ENCODE peak calls at places on chromosomes 2 and 18, in six cellular contexts. O, N, H, A, Y and E are unnamed samples.

GRCh38 chr2:39942970-39943369 is 163.9 kb upstream of the THUMPD2 start:
- DNase-seq in H (no peak), N (no peak), O (no peak), A (peak), Y (no peak), E (no peak)

GRCh38 chr2:8054070-8054469 is 627.8 kb upstream of the ID2 start:
- DNase-seq in N (no peak), A (no peak), H (no peak), O (no peak), Y (no peak), E (no peak)

GRCh38 chr2:10597956-10598355 is 91.8 kb downstream of the NOL10 start:
- DNase-seq in N (no peak), A (no peak), H (peak), Y (no peak), O (no peak), E (no peak)

GRCh38 chr2:226247289-226248275 is 552.0 kb downstream of the IRS1 start:
- DNase-seq in Y (no peak), H (no peak), A (peak), O (peak), N (peak), E (no peak)

GRCh38 chr18:70523035-70523797 is 234.4 kb downstream of the SOCS6 start:
- DNase-seq in Y (no peak), H (no peak), O (no peak), N (no peak), A (no peak), E (no peak)

GRCh38 chr2:11071207-11071606 is 84.1 kb upstream of the SLC66A3 start:
- DNase-seq in Y (peak), H (no peak), A (peak), O (no peak), N (no peak), E (no peak)

GRCh38 chr2:143688248-143688647 is 559.0 kb downstream of the ARHGAP15 start:
- DNase-seq in A (no peak), Y (no peak), O (no peak), N (no peak), H (no peak), E (no peak)

GRCh38 chr2:85797959-85798358 is 44.2 kb downstream of the ATOH8 start:
- DNase-seq in O (peak), N (peak), A (peak), H (no peak), Y (no peak), E (no peak)

GRCh38 chr2:226902041-226902972 is 66.5 kb downstream of the RHBDD1 start:
- DNase-seq in H (no peak), O (peak), A (peak), Y (no peak), N (no peak), E (no peak)

GRCh38 chr2:144771348-144771747 is 251.4 kb upstream of the ZEB2 start:
- DNase-seq in N (no peak), A (no peak), Y (no peak), H (no peak), O (no peak), E (no peak)

GRCh38 chr2:23843051-23843976 is 83.6 kb downstream of the ATAD2B start:
- DNase-seq in A (peak), Y (no peak), H (no peak), O (peak), N (no peak), E (no peak)

GRCh38 chr2:215507126-215507525 is 71.3 kb upstream of the FN1 start:
- DNase-seq in N (no peak), O (no peak), Y (no peak), A (no peak), H (no peak), E (no peak)

GRCh38 chr2:60821587-60822302 is 59.6 kb upstream of the REL start:
- DNase-seq in N (no peak), O (no peak), H (no peak), Y (no peak), A (no peak), E (no peak)

GRCh38 chr18:55461843-55462242 is 126.1 kb downstream of the TCF4 start:
- DNase-seq in Y (no peak), N (no peak), H (no peak), A (no peak), O (no peak), E (no peak)

GRCh38 chr2:183868707-183869106 is 729.6 kb upstream of the ZNF804A start:
- DNase-seq in O (peak), Y (no peak), A (peak), H (no peak), N (no peak), E (no peak)

GRCh38 chr2:130813722-130814121 is 23.0 kb upstream of the ARHGEF4 start:
- DNase-seq in N (no peak), H (no peak), O (no peak), A (no peak), Y (no peak), E (no peak)

GRCh38 chr2:13050764-13051163 is 334.0 kb downstream of the TRIB2 start:
- DNase-seq in Y (no peak), N (no peak), A (peak), H (no peak), O (peak), E (no peak)

GRCh38 chr2:69437751-69438154 is 518 bp upstream of the NFU1 start:
- DNase-seq in O (no peak), Y (no peak), H (peak), N (no peak), A (no peak), E (peak)

GRCh38 chr2:213545964-213546363 is 261.7 kb downstream of the SPAG16 start:
- DNase-seq in H (no peak), Y (no peak), A (no peak), N (no peak), O (no peak), E (no peak)

GRCh38 chr2:221463235-221463896 is 108.7 kb downstream of the EPHA4 start:
- DNase-seq in Y (no peak), O (no peak), A (no peak), H (no peak), N (no peak), E (no peak)

GRCh38 chr2:148756292-148756975 is 111.9 kb downstream of the EPC2 start:
- DNase-seq in Y (no peak), A (peak), H (no peak), O (peak), N (peak), E (no peak)

GRCh38 chr2:231612199-231613053 is 19.8 kb downstream of the TEX44 start:
- DNase-seq in N (peak), O (peak), Y (peak), A (peak), H (peak), E (peak)

GRCh38 chr2:11305338-11305737 is 39.1 kb downstream of the ROCK2 start:
- DNase-seq in A (no peak), O (no peak), N (no peak), H (no peak), Y (no peak), E (no peak)

GRCh38 chr2:226673314-226673723 is 126.3 kb downstream of the IRS1 start:
- DNase-seq in Y (no peak), A (peak), N (peak), H (no peak), O (peak), E (no peak)

DNA sequence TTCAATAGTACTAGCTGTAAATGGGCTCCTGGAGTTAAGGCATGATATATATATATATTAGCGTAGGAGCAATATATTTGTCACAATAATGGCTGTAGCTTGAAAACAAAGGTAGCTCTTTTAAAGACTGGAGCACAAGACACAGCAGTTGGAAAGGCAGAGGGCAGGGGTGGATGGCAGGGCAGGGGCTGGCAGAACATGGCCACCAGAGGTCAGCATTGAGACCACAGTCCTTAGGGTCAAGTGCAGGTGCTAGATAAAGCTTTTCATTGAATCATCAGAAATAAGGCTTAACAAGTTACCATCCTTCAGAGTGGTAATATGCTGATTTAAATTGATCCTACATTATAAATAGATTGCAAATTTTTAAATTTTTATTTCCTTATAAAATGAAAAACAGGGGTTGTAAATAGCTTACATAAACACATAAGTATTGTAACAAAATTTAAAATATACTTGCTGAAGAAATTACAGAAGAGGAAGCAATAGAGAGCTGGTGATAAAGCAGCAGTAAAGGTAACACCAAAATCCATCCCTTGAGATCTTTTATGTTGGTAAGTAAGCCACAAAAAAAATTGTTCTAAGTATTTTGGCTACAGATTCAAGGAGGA is 161.2 kb upstream of the PIEZO2 start:
- DNase-seq in A (peak), O (peak), H (no peak), N (peak), Y (peak), E (no peak)
- TF ChIP-seq CTCF in A (peak), O (peak), H (peak), N (peak), Y (peak), E (peak)

GRCh38 chr18:13103366-13103765 is 112.2 kb downstream of the CEP192 start:
- DNase-seq in N (no peak), H (no peak), O (no peak), A (no peak), Y (no peak), E (no peak)
- TF ChIP-seq CTCF in N (no peak), H (no peak), O (peak), A (peak), Y (no peak), E (peak)

GRCh38 chr2:20506281-20506685 is 59.4 kb downstream of the RHOB start:
- DNase-seq in N (peak), H (no peak), O (peak), A (peak), Y (no peak), E (no peak)
- TF ChIP-seq CTCF in N (no peak), H (no peak), O (peak), A (peak), Y (no peak), E (no peak)

DNA sequence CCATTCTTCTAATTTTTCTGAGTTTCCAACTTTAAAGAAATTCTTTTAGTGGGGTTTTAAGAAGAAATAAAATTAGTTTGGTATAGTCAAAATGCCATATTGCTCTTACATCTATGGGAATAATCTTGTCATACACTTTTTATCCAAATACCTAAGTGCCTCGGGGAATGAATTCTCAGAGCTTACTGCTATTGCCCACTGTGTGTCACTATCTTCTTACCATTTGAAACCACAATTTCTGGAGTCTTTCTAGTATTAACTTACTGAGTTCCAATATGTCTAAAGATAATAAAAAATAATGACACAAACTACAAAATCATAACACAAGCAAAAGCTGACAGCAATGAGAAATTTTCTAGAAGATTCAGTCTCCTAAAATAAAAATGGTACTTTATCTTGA is 23.7 kb upstream of the DNAH6 start:
- DNase-seq in A (no peak), H (no peak), O (no peak), N (no peak), Y (no peak), E (no peak)
- TF ChIP-seq CTCF in A (no peak), H (no peak), O (peak), N (peak), Y (no peak), E (no peak)

GRCh38 chr2:1839066-1839756 is 94.9 kb upstream of the PXDN start:
- DNase-seq in N (no peak), A (no peak), O (no peak), Y (no peak), H (no peak), E (no peak)
- TF ChIP-seq CTCF in N (no peak), A (no peak), O (no peak), Y (no peak), H (no peak), E (no peak)

DNA sequence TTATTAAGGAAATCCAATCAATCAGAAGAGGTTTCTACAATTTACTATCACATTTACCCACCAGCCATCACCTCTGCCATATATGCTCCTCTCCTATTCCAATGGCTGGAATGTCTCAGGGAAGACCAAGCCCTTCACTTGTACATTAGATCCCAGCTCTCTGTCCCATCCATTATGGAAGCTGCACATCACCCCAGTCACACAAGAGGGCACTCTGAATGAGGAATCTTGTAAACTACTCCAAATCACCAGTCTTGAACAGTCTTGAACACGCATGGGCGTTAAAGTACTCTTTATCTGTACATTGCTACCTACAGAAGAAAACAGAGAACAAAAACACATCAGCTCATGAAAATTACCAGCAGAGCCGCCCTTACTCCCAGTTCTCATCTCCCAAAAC is 38.7 kb downstream of the ZC3H8 start:
- DNase-seq in Y (no peak), H (no peak), N (peak), O (peak), A (peak), E (no peak)
- TF ChIP-seq CTCF in Y (no peak), H (no peak), N (peak), O (peak), A (peak), E (no peak)

GRCh38 chr2:219998099-219998498 is 370.7 kb downstream of the SLC4A3 start:
- DNase-seq in Y (no peak), A (no peak), N (peak), O (no peak), H (no peak), E (no peak)
- TF ChIP-seq CTCF in Y (no peak), A (no peak), N (no peak), O (no peak), H (no peak), E (no peak)

GRCh38 chr2:48107326-48107925 is 201.1 kb upstream of the FBXO11 start:
- DNase-seq in A (peak), H (no peak), N (peak), Y (no peak), O (peak), E (no peak)
- TF ChIP-seq CTCF in A (peak), H (no peak), N (no peak), Y (no peak), O (peak), E (no peak)

GRCh38 chr2:233531880-233532458 is 34.6 kb downstream of the USP40 start:
- DNase-seq in Y (no peak), O (no peak), A (no peak), N (no peak), H (no peak), E (no peak)
- TF ChIP-seq CTCF in Y (no peak), O (no peak), A (no peak), N (no peak), H (no peak), E (no peak)

GRCh38 chr2:100733344-100734187 is 86.4 kb upstream of the NPAS2 start:
- DNase-seq in O (peak), A (peak), H (no peak), Y (peak), N (peak), E (peak)
- TF ChIP-seq CTCF in O (no peak), A (peak), H (no peak), Y (no peak), N (no peak), E (no peak)